ENCODE peak calls at places on chromosome 7, in five cellular contexts. R, J, N, Q and G are unnamed samples.

GRCh38 chr7:2732388-2732787 is 44.4 kb downstream of the AMZ1 start:
- DNase-seq in N (peak; percentile 10), R (no peak), J (no peak), Q (peak; percentile 21), G (no peak)

GRCh38 chr7:150665075-150665794 is 20.3 kb upstream of the GIMAP2 start:
- DNase-seq in R (no peak), N (no peak), J (no peak), Q (no peak), G (no peak)

GRCh38 chr7:129607471-129608120 is 3.9 kb upstream of the NRF1 start:
- DNase-seq in Q (no peak), J (peak; percentile 32), N (peak; percentile 59), R (peak; percentile 27), G (no peak)

GRCh38 chr7:133365892-133366291 is 113.0 kb downstream of the EXOC4 start:
- DNase-seq in R (no peak), J (no peak), N (peak; percentile 68), Q (no peak), G (peak; percentile 80)

GRCh38 chr7:7764515-7765138 is 46.2 kb upstream of the RPA3 start:
- DNase-seq in N (no peak), R (no peak), Q (no peak), J (no peak), G (no peak)

GRCh38 chr7:131688738-131689661 is 132.6 kb upstream of the PODXL start:
- DNase-seq in Q (peak; percentile 62), N (peak; percentile 80), R (peak; percentile 89), J (peak; percentile 87), G (peak; percentile 9)

GRCh38 chr7:94183289-94183749 is 179.2 kb upstream of the BET1 start:
- DNase-seq in J (no peak), N (no peak), R (no peak), Q (peak; percentile 55), G (peak; percentile 100)

GRCh38 chr7:130896898-130897514 is 163.0 kb upstream of the KLF14 start:
- DNase-seq in N (peak; percentile 73), Q (peak; percentile 80), J (peak; percentile 76), R (peak; percentile 76), G (peak; percentile 69)

GRCh38 chr7:134421998-134422397 is 36.9 kb downstream of the AKR1B1 start:
- DNase-seq in Q (no peak), N (no peak), J (no peak), R (no peak), G (no peak)

GRCh38 chr7:110962826-110963225 is 128.1 kb upstream of the LRRN3 start:
- DNase-seq in Q (no peak), N (no peak), R (no peak), J (no peak), G (no peak)

GRCh38 chr7:105723582-105723981 is 142.3 kb upstream of the EFCAB10 start:
- DNase-seq in N (no peak), R (peak; percentile 52), Q (no peak), J (peak; percentile 12), G (no peak)

GRCh38 chr7:80379034-80379433 is 132.8 kb downstream of the GNAT3 start:
- DNase-seq in N (no peak), Q (no peak), J (no peak), R (no peak), G (peak; percentile 82)

GRCh38 chr7:768881-769504 is 41.9 kb upstream of the PRKAR1B start:
- DNase-seq in N (peak; percentile 80), J (peak; percentile 49), Q (peak; percentile 71), R (peak; percentile 57), G (no peak)

GRCh38 chr7:100503350-100503735 is 19.6 kb downstream of the NYAP1 start:
- DNase-seq in N (no peak), J (no peak), R (no peak), Q (no peak), G (peak; percentile 52)

GRCh38 chr7:132636581-132636980 is 60.3 kb upstream of the PLXNA4 start:
- DNase-seq in Q (no peak), N (no peak), J (no peak), R (no peak), G (no peak)

GRCh38 chr7:5420108-5420840 is 3.4 kb downstream of the TNRC18 start:
- DNase-seq in J (peak; percentile 47), Q (peak; percentile 38), N (peak; percentile 31), R (peak; percentile 64), G (no peak)

GRCh38 chr7:20862554-20862953 is 75.9 kb upstream of the SP8 start:
- DNase-seq in R (no peak), J (no peak), Q (no peak), N (no peak), G (no peak)

GRCh38 chr7:48441848-48442492 is 270.7 kb downstream of the ABCA13 start:
- DNase-seq in Q (no peak), N (no peak), R (no peak), J (no peak), G (no peak)

GRCh38 chr7:101077303-101078086 is 7.8 kb upstream of the TRIM56 start:
- DNase-seq in J (peak; percentile 91), Q (peak; percentile 68), R (peak; percentile 91), N (peak; percentile 89), G (peak; percentile 66)

GRCh38 chr7:23246540-23246939 is at the start of gene GPNMB:
- DNase-seq in Q (peak; percentile 30), J (no peak), R (no peak), N (peak; percentile 75), G (peak; percentile 81)

GRCh38 chr7:48244902-48245301 is 73.6 kb downstream of the ABCA13 start:
- DNase-seq in R (no peak), N (peak; percentile 25), J (no peak), Q (no peak), G (peak; percentile 80)

GRCh38 chr7:26348987-26349809 is 57.5 kb downstream of the SNX10 start:
- DNase-seq in R (no peak), N (no peak), Q (no peak), J (no peak), G (no peak)

GRCh38 chr7:67267914-67268313 is 271.3 kb downstream of the TYW1 start:
- DNase-seq in J (peak; percentile 6), Q (no peak), R (no peak), N (no peak), G (no peak)

GRCh38 chr7:50268223-50268622 is 36.3 kb upstream of the IKZF1 start:
- DNase-seq in R (no peak), Q (no peak), J (no peak), N (no peak), G (no peak)
- TF ChIP-seq CTCF in R (no peak), Q (no peak), J (no peak), N (no peak), G (no peak)

DNA sequence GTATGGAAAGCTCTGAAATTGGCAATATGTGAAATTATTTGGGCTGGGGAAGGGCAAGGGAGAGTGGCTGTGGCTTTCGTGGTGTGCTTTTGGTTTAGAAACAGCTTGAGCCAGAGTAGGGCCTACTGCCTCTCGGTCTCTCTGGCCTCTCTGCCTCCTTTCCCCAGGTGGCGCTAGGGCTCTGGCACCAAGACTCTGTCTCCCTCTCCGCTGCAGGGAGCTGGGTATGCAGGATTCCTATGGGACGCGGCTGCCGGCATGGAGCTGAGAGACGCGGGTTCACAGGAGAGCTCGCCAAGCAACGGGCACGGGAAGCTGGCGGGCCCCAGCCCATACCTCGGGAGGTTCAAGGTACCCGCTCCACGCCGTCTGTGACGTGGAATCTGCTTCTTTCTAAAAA is 105.2 kb upstream of the ANLN start:
- DNase-seq in N (no peak), R (no peak), Q (no peak), J (no peak), G (no peak)
- TF ChIP-seq CTCF in N (no peak), R (no peak), Q (no peak), J (no peak), G (no peak)

DNA sequence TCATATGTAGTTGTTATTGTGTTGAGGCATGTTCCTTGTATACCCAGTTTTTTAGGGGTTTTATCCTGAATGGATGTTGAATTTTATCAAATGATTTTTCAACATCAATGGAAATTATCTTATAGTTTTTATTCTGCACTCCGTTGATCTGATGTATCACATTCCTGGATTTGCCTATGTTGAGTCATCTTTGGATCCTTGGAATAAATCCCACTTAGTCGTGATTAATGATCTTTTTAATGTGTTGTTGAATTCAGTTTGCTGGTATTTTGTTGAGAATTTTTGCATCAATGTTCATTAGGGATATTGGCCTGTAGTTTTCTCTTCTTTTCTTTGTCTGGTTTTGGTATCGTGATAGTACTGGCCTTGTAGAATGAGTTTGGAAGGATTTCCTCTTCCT is 648.6 kb upstream of the GRM3 start:
- DNase-seq in R (no peak), Q (no peak), J (no peak), N (no peak), G (peak; percentile 57)
- TF ChIP-seq CTCF in R (no peak), Q (no peak), J (no peak), N (no peak), G (no peak)

GRCh38 chr7:158449942-158450341 is 137.7 kb downstream of the PTPRN2 start:
- DNase-seq in J (no peak), R (no peak), Q (no peak), N (no peak), G (no peak)

GRCh38 chr7:158447206-158448171 is 140.1 kb downstream of the PTPRN2 start:
- DNase-seq in R (no peak), Q (no peak), N (no peak), J (no peak), G (no peak)

GRCh38 chr7:158448701-158449100 is 138.9 kb downstream of the PTPRN2 start:
- DNase-seq in R (no peak), J (no peak), N (no peak), Q (no peak), G (no peak)

GRCh38 chr7:158450476-158451124 is 137.0 kb downstream of the PTPRN2 start:
- DNase-seq in N (no peak), J (no peak), R (no peak), Q (no peak), G (no peak)

GRCh38 chr7:158449266-158449665 is 138.4 kb downstream of the PTPRN2 start:
- DNase-seq in R (no peak), N (no peak), Q (no peak), J (no peak), G (no peak)
- TF ChIP-seq CTCF in R (no peak), N (no peak), Q (no peak), J (no peak), G (no peak)